ENCODE peak calls at places on chromosomes 2 and 18, in ten cellular contexts. X is H1, L is heart left ventricle, J is GM20000, I is cardiac muscle cell, E is astrocyte of the spinal cord, M is breast epithelium, Y is fibroblast of mammary gland, W is lower lobe of right lung, F is GM06990. P is an unnamed sample.

GRCh38 chr2:186460465-186460864 is 25.6 kb upstream of the ZC3H15 start:
- DNase-seq in Y (peak; percentile 38), L (no peak), F (no peak), M (no peak), W (no peak), I (peak; percentile 3), X (no peak), E (peak; percentile 26), J (no peak), P (no peak)

GRCh38 chr2:9251154-9252001 is 44.8 kb downstream of the ASAP2 start:
- DNase-seq in X (no peak), M (peak; percentile 63), J (no peak), E (peak; percentile 66), Y (peak; percentile 85), I (no peak), W (no peak), L (peak; percentile 58), F (no peak), P (no peak)

GRCh38 chr2:24538720-24539119 is 47.7 kb downstream of the NCOA1 start:
- DNase-seq in E (no peak), I (no peak), L (no peak), X (no peak), Y (no peak), F (no peak), J (peak; percentile 9), M (no peak), W (no peak), P (no peak)

GRCh38 chr2:55934337-55934736 is 10.8 kb upstream of the EFEMP1 start:
- DNase-seq in M (no peak), E (no peak), W (no peak), J (no peak), I (no peak), F (no peak), Y (no peak), X (no peak), L (no peak), P (no peak)

GRCh38 chr2:55555977-55556376 is 36.5 kb downstream of the CFAP36 start:
- DNase-seq in L (no peak), X (no peak), W (no peak), I (peak; percentile 54), E (no peak), F (no peak), M (no peak), Y (peak; percentile 2), J (no peak), P (no peak)

GRCh38 chr2:232894251-232894650 is 24.2 kb downstream of the SNORC start:
- DNase-seq in W (no peak), Y (no peak), M (no peak), X (no peak), E (no peak), I (no peak), L (no peak), F (no peak), J (no peak), P (no peak)

GRCh38 chr2:10120158-10120937 is 2.2 kb upstream of the RRM2 start:
- DNase-seq in I (peak; percentile 98), L (peak; percentile 96), Y (peak; percentile 84), M (peak; percentile 93), J (peak; percentile 92), X (peak; percentile 84), F (peak; percentile 98), E (peak; percentile 90), W (peak; percentile 98), P (peak; percentile 94)

GRCh38 chr2:95264626-95265025 is 9.6 kb upstream of the PROM2 start:
- DNase-seq in F (no peak), L (peak; percentile 8), Y (no peak), M (no peak), I (peak; percentile 3), W (peak; percentile 0), X (no peak), E (no peak), J (no peak), P (no peak)

GRCh38 chr2:216830346-216830745 is 29.5 kb downstream of the TNP1 start:
- DNase-seq in W (no peak), L (no peak), M (no peak), J (no peak), F (no peak), Y (no peak), X (no peak), E (no peak), I (no peak), P (no peak)

GRCh38 chr2:7795358-7796199 is 878.4 kb downstream of the RNF144A start:
- DNase-seq in W (no peak), M (no peak), J (no peak), E (peak; percentile 41), I (no peak), X (no peak), F (no peak), Y (peak; percentile 35), L (no peak), P (no peak)

GRCh38 chr2:218892693-218893348 is 12.2 kb downstream of the WNT10A start:
- DNase-seq in I (peak; percentile 77), Y (peak; percentile 45), J (peak; percentile 84), F (peak; percentile 94), L (peak; percentile 52), W (peak; percentile 82), M (no peak), X (no peak), E (peak; percentile 32), P (peak; percentile 79)

GRCh38 chr2:201228912-201229290 is 31.4 kb upstream of the CASP8 start:
- DNase-seq in X (no peak), Y (no peak), E (no peak), W (no peak), L (no peak), M (no peak), F (no peak), I (no peak), J (no peak), P (no peak)

GRCh38 chr2:98463988-98464771 is 19.5 kb downstream of the INPP4A start:
- DNase-seq in F (peak; percentile 57), X (no peak), J (no peak), Y (no peak), I (no peak), M (no peak), E (no peak), L (no peak), W (no peak), P (no peak)

GRCh38 chr2:108950736-108951135 is 38.3 kb downstream of the EDAR start:
- DNase-seq in M (no peak), F (no peak), X (no peak), I (no peak), Y (no peak), L (no peak), J (no peak), E (no peak), W (no peak), P (no peak)

GRCh38 chr2:172333626-172334330 is 93.6 kb upstream of the ITGA6 start:
- DNase-seq in E (no peak), X (no peak), J (no peak), Y (no peak), W (no peak), M (no peak), I (no peak), L (no peak), F (no peak), P (no peak)

GRCh38 chr2:177147093-177147694 is 65.4 kb upstream of the HNRNPA3 start:
- DNase-seq in E (peak; percentile 74), M (no peak), X (no peak), I (peak; percentile 67), L (no peak), Y (peak; percentile 76), W (no peak), J (peak; percentile 50), F (peak; percentile 54), P (peak; percentile 54)

GRCh38 chr2:163610817-163611556 is 124.8 kb downstream of the FIGN start:
- DNase-seq in E (no peak), L (no peak), W (no peak), J (peak; percentile 5), F (no peak), M (no peak), I (no peak), Y (peak; percentile 5), X (no peak), P (no peak)

GRCh38 chr18:58310517-58310916 is 266.5 kb downstream of the NEDD4L start:
- DNase-seq in E (no peak), M (peak; percentile 90), I (no peak), X (no peak), W (peak; percentile 89), J (no peak), L (peak; percentile 86), Y (no peak), F (no peak), P (peak; percentile 18)

GRCh38 chr2:237532225-237532624 is 34.1 kb upstream of the PRLH start:
- DNase-seq in F (no peak), X (no peak), M (no peak), W (no peak), I (no peak), J (no peak), Y (no peak), E (no peak), L (no peak), P (no peak)

GRCh38 chr2:30234180-30234971 is 3.0 kb downstream of the LBH start:
- DNase-seq in F (no peak), L (no peak), W (no peak), Y (peak; percentile 87), E (peak; percentile 91), X (no peak), I (no peak), M (peak; percentile 49), J (no peak), P (no peak)

GRCh38 chr2:71939588-71940535 is 207.8 kb downstream of the CYP26B1 start:
- DNase-seq in E (no peak), Y (no peak), F (no peak), W (no peak), X (no peak), I (no peak), M (no peak), L (no peak), J (no peak), P (peak; percentile 23)

GRCh38 chr2:113273031-113273551 is 5.6 kb downstream of the PAX8 start:
- DNase-seq in L (no peak), F (no peak), M (no peak), W (no peak), Y (peak; percentile 23), X (no peak), J (no peak), E (peak; percentile 62), I (peak; percentile 44), P (peak; percentile 37)
- TF ChIP-seq CTCF in L (no peak), F (peak; percentile 26), M (peak; percentile 8), W (no peak), Y (peak; percentile 15), X (peak; percentile 45), J (no peak), E (peak; percentile 48), I (no peak), P (no peak)

GRCh38 chr2:122960727-122961641 is 1064.1 kb upstream of the CNTNAP5 start:
- DNase-seq in E (peak; percentile 72), J (no peak), L (no peak), W (no peak), I (no peak), Y (peak; percentile 50), X (no peak), F (peak; percentile 8), M (no peak), P (no peak)
- TF ChIP-seq CTCF in E (no peak), J (no peak), L (no peak), W (no peak), I (peak; percentile 37), Y (no peak), X (no peak), F (no peak), M (no peak), P (no peak)

GRCh38 chr2:193695367-193695766 is 1500.6 kb upstream of the TMEFF2 start:
- DNase-seq in M (no peak), L (no peak), W (no peak), I (peak; percentile 45), J (no peak), X (no peak), Y (peak; percentile 67), E (peak; percentile 64), F (no peak), P (no peak)
- TF ChIP-seq CTCF in M (no peak), L (no peak), W (no peak), I (peak; percentile 62), J (peak; percentile 6), X (peak; percentile 25), Y (peak; percentile 59), E (peak; percentile 64), F (peak; percentile 46), P (peak; percentile 24)

GRCh38 chr2:135162377-135162776 is 110.3 kb downstream of the RAB3GAP1 start:
- DNase-seq in L (no peak), M (no peak), J (no peak), F (no peak), I (no peak), Y (no peak), W (no peak), E (no peak), X (no peak), P (no peak)
- TF ChIP-seq CTCF in L (no peak), M (no peak), J (no peak), F (no peak), I (no peak), Y (no peak), W (no peak), E (no peak), X (no peak), P (no peak)